ENCODE peak calls at places on chromosome 7, in four cellular contexts. X, O, S and T are unnamed samples.

GRCh38 chr7:29480456-29480855 is 83.2 kb upstream of the PRR15 start:
- DNase-seq in S (no peak), X (no peak), O (peak; percentile 68), T (no peak)

GRCh38 chr7:26375604-26376207 is 84.0 kb downstream of the SNX10 start:
- DNase-seq in O (no peak), S (no peak), X (no peak), T (no peak)

GRCh38 chr7:43758861-43759683 is 592 bp downstream of the BLVRA start:
- DNase-seq in O (no peak), X (peak; percentile 49), S (no peak), T (peak; percentile 32)

GRCh38 chr7:118306771-118307170 is 82.3 kb downstream of the ANKRD7 start:
- DNase-seq in S (no peak), O (no peak), X (no peak), T (no peak)

GRCh38 chr7:128404826-128405344 is 4.9 kb downstream of the IMPDH1 start:
- DNase-seq in S (no peak), X (no peak), O (no peak), T (no peak)

GRCh38 chr7:80060218-80060806 is 74.3 kb upstream of the GNAI1 start:
- DNase-seq in S (no peak), X (no peak), O (no peak), T (no peak)

GRCh38 chr7:39504963-39505362 is 61.2 kb upstream of the YAE1 start:
- DNase-seq in O (no peak), S (no peak), X (peak; percentile 29), T (no peak)

GRCh38 chr7:40833541-40834234 is 698.9 kb downstream of the SUGCT start:
- DNase-seq in X (no peak), O (no peak), S (no peak), T (no peak)

GRCh38 chr7:96016056-96016455 is 243.7 kb downstream of the DYNC1I1 start:
- DNase-seq in S (no peak), X (no peak), O (no peak), T (no peak)

GRCh38 chr7:100860702-100861615 is 6.2 kb upstream of the TRIP6 start:
- DNase-seq in S (no peak), X (no peak), O (no peak), T (no peak)

GRCh38 chr7:37354661-37355131 is 94.0 kb downstream of the ELMO1 start:
- DNase-seq in X (peak; percentile 83), O (peak; percentile 88), S (no peak), T (peak; percentile 35)

GRCh38 chr7:8290645-8291308 is 28.8 kb upstream of the ICA1 start:
- DNase-seq in S (no peak), O (no peak), X (no peak), T (no peak)

GRCh38 chr7:102291056-102291915 is 4.6 kb downstream of the SH2B2 start:
- DNase-seq in S (no peak), X (no peak), O (no peak), T (no peak)

GRCh38 chr7:20153567-20153966 is 63.6 kb downstream of the MACC1 start:
- DNase-seq in O (no peak), S (no peak), X (no peak), T (no peak)

GRCh38 chr7:130485734-130486113 is 6.2 kb upstream of the MEST start:
- DNase-seq in S (no peak), O (no peak), X (no peak), T (no peak)

GRCh38 chr7:155653773-155654172 is 9.3 kb downstream of the RBM33 start:
- DNase-seq in S (no peak), O (no peak), X (no peak), T (no peak)

GRCh38 chr7:90432752-90433151 is 29.5 kb downstream of the CLDN12 start:
- DNase-seq in O (no peak), X (no peak), S (no peak), T (no peak)

GRCh38 chr7:71682841-71683341 is 550.9 kb downstream of the GALNT17 start:
- DNase-seq in X (no peak), S (no peak), O (no peak), T (no peak)

GRCh38 chr7:50164552-50165220 is 71.6 kb upstream of the ZPBP start:
- DNase-seq in O (no peak), X (no peak), S (no peak), T (no peak)
- H3K9me3 ChIP-seq in O (no peaks in the 10 kb centered on the region), X (no peaks in the 10 kb centered on the region), S (no peaks in the 10 kb centered on the region), T (no peaks in the 10 kb centered on the region)

GRCh38 chr7:23387583-23387982 is 82.7 kb downstream of the IGF2BP3 start:
- DNase-seq in O (no peak), S (no peak), X (no peak), T (no peak)
- TF ChIP-seq POLR2A in O (no peak), S (no peak), X (no peak), T (no peak)

GRCh38 chr7:150372271-150373048 is 3.8 kb downstream of the REPIN1 start:
- DNase-seq in X (no peak), O (peak; percentile 62), S (no peak), T (peak; percentile 69)
- H3K4me1 ChIP-seq in X (peaks cover 35% of the 10 kb centered on the region), O (peaks cover 38% of the 10 kb centered on the region), S (peaks cover 21% of the 10 kb centered on the region), T (peaks cover 67% of the 10 kb centered on the region)

DNA sequence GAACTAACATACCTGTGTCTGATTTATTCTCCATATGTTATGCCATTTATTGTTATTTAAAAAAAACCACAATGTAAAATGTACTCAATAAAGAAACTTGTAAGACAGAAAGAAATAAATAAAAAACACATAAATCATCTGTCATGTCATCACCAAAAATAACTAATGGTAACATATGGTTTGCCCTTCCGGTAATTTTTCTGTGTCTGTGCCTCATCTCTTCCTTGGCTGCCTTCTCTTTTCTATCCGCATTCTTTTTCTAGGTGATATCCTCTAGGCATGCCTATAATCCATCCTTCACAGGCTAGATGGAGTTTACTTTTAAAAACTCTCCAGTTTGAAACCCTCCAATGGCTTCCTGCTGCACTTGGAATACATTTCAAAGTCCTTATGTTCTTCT is 304.0 kb upstream of the ETV1 start:
- DNase-seq in O (no peak), S (no peak), X (no peak), T (no peak)
- H3K9me3 ChIP-seq in O (no peaks in the 10 kb centered on the region), S (no peaks in the 10 kb centered on the region), X (no peaks in the 10 kb centered on the region), T (no peaks in the 10 kb centered on the region)

GRCh38 chr7:150435390-150436073 is 14.9 kb upstream of the GIMAP8 start:
- DNase-seq in X (no peak), O (no peak), S (no peak), T (peak; percentile 77)
- TF ChIP-seq POLR2A in X (no peak), O (no peak), S (no peak), T (no peak)

DNA sequence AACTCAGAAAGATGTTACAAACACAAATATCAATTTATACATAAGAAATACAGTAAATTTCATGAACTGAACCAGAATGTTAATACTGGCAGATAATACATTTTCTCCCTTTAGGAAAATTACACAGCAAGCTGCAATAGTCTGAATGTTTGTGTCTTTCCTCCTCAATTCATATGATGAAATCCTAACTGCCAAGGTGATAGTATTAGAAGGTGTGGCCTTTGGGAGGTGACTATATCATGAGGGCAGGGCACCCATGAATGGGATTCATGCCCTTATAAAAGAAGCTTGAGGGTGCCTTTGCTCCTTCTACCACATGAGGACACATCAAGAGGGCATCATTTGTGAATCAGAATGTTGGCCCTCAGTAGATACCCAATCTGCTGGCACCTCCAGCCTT is 64.3 kb upstream of the GPR22 start:
- DNase-seq in O (no peak), X (no peak), S (no peak), T (no peak)
- H3K4me1 ChIP-seq in O (no peaks in the 10 kb centered on the region), X (no peaks in the 10 kb centered on the region), S (no peaks in the 10 kb centered on the region), T (no peaks in the 10 kb centered on the region)

GRCh38 chr7:2893411-2893861 is 49.3 kb upstream of the GNA12 start:
- DNase-seq in O (no peak), S (no peak), X (no peak), T (no peak)

GRCh38 chr7:2897023-2897422 is 52.9 kb upstream of the GNA12 start:
- DNase-seq in O (no peak), X (no peak), S (no peak), T (no peak)

GRCh38 chr7:2892571-2892970 is 48.5 kb upstream of the GNA12 start:
- DNase-seq in X (no peak), S (no peak), O (no peak), T (no peak)

GRCh38 chr7:2894118-2894940 is 50.2 kb upstream of the GNA12 start:
- DNase-seq in O (no peak), S (no peak), X (no peak), T (peak; percentile 55)

GRCh38 chr7:2896141-2896540 is 52.0 kb upstream of the GNA12 start:
- DNase-seq in O (no peak), X (no peak), S (no peak), T (no peak)
- H3K9me3 ChIP-seq in O (no peaks in the 10 kb centered on the region), X (no peaks in the 10 kb centered on the region), S (peaks cover 5% of the 10 kb centered on the region), T (no peaks in the 10 kb centered on the region)

GRCh38 chr7:7104314-7104698 is 78.0 kb upstream of the C1GALT1 start:
- DNase-seq in O (no peak), S (no peak), X (no peak), T (no peak)
- TF ChIP-seq POLR2A in O (no peak), S (no peak), X (no peak), T (no peak)

GRCh38 chr7:76514926-76515325 is 4.6 kb downstream of the UPK3B start:
- DNase-seq in O (no peak), X (peak; percentile 22), S (no peak), T (no peak)
- H3K4me1 ChIP-seq in O (no peaks in the 10 kb centered on the region), X (peaks cover 3% of the 10 kb centered on the region), S (no peaks in the 10 kb centered on the region), T (peaks cover 7% of the 10 kb centered on the region)

GRCh38 chr7:157844141-157844540 is 507.3 kb downstream of the DNAJB6 start:
- DNase-seq in S (no peak), X (no peak), O (no peak), T (no peak)
- H3K9me3 ChIP-seq in S (no peaks in the 10 kb centered on the region), X (no peaks in the 10 kb centered on the region), O (no peaks in the 10 kb centered on the region), T (no peaks in the 10 kb centered on the region)